ENCODE peak calls at places on chromosomes 5 and 9, in seven cellular contexts. T, N, R, F, D, Z and S are unnamed samples.

GRCh38 chr5:111772456-111772855 is 15.5 kb upstream of the NREP start:
- DNase-seq in F (no peak), D (no peak), R (no peak), T (no peak), N (no peak), Z (no peak), S (no peak)

GRCh38 chr5:56817306-56817986 is 2.1 kb downstream of the MAP3K1 start:
- DNase-seq in N (no peak), F (no peak), D (no peak), R (no peak), T (no peak), Z (no peak), S (no peak)

GRCh38 chr9:96040591-96041461 is 165.3 kb downstream of the ERCC6L2 start:
- DNase-seq in N (no peak), T (peak; percentile 54), Z (no peak), D (no peak), R (no peak), F (no peak), S (no peak)

GRCh38 chr9:74858753-74859414 is 28.8 kb downstream of the TRPM6 start:
- DNase-seq in N (no peak), D (no peak), F (no peak), R (peak; percentile 18), T (no peak), Z (no peak), S (no peak)

GRCh38 chr5:102857090-102857818 is 102.1 kb downstream of the PAM start:
- DNase-seq in N (no peak), F (no peak), Z (no peak), D (peak; percentile 27), R (no peak), T (peak; percentile 22), S (peak; percentile 20)

GRCh38 chr5:157748740-157749461 is 5.4 kb downstream of the LSM11 start:
- DNase-seq in N (no peak), F (peak; percentile 66), T (no peak), D (peak; percentile 92), R (peak; percentile 70), Z (no peak), S (peak; percentile 81)

GRCh38 chr5:39891376-39891775 is 466.6 kb upstream of the DAB2 start:
- DNase-seq in N (no peak), D (peak; percentile 44), Z (no peak), R (peak; percentile 5), T (no peak), F (no peak), S (peak; percentile 94)

GRCh38 chr9:682633-683508 is 158.6 kb upstream of the DMRT1 start:
- DNase-seq in T (peak; percentile 92), F (no peak), N (no peak), D (peak; percentile 28), R (peak; percentile 90), Z (peak; percentile 91), S (peak; percentile 34)

GRCh38 chr9:135049460-135049859 is 38.0 kb upstream of the OLFM1 start:
- DNase-seq in T (no peak), D (no peak), N (no peak), R (no peak), F (no peak), Z (no peak), S (no peak)

GRCh38 chr9:137084526-137084925 is 2.3 kb upstream of the MAN1B1 start:
- DNase-seq in T (no peak), Z (no peak), R (peak; percentile 80), F (no peak), D (no peak), N (no peak), S (no peak)

GRCh38 chr9:92771309-92771708 is 6.7 kb upstream of the BICD2 start:
- DNase-seq in D (no peak), T (no peak), R (peak; percentile 88), N (no peak), F (no peak), Z (no peak), S (no peak)

GRCh38 chr9:110583237-110583636 is 3.7 kb upstream of the SVEP1 start:
- DNase-seq in Z (no peak), F (no peak), T (no peak), R (peak; percentile 46), N (no peak), D (peak; percentile 67), S (peak; percentile 65)

GRCh38 chr5:68490401-68490800 is 274.8 kb downstream of the PIK3R1 start:
- DNase-seq in T (no peak), Z (no peak), R (no peak), N (no peak), F (no peak), D (no peak), S (no peak)

GRCh38 chr9:12640021-12640587 is 53.1 kb upstream of the TYRP1 start:
- DNase-seq in R (peak; percentile 73), Z (no peak), F (peak; percentile 9), T (peak; percentile 52), N (no peak), D (peak; percentile 80), S (peak; percentile 77)

GRCh38 chr5:180105827-180106312 is 34.3 kb upstream of the RNF130 start:
- DNase-seq in T (no peak), N (no peak), F (no peak), Z (no peak), R (no peak), D (peak; percentile 20), S (peak; percentile 71)

GRCh38 chr9:36985061-36985768 is 48.9 kb downstream of the PAX5 start:
- DNase-seq in F (no peak), N (no peak), D (no peak), T (no peak), Z (no peak), R (no peak), S (no peak)

GRCh38 chr9:3865373-3865772 is 339.6 kb upstream of the RFX3 start:
- DNase-seq in N (no peak), R (peak; percentile 77), T (no peak), F (no peak), Z (no peak), D (peak; percentile 74), S (peak; percentile 22)

GRCh38 chr9:7570107-7570720 is 229.4 kb downstream of the DMAC1 start:
- DNase-seq in D (peak; percentile 61), F (no peak), N (peak; percentile 42), R (peak; percentile 70), Z (no peak), T (peak; percentile 59), S (peak; percentile 57)

GRCh38 chr9:84166828-84167400 is 173.6 kb downstream of the SLC28A3 start:
- DNase-seq in F (no peak), N (no peak), Z (no peak), T (no peak), R (no peak), D (no peak), S (no peak)

GRCh38 chr5:171428168-171428658 is 8.8 kb downstream of the FGF18 start:
- DNase-seq in R (no peak), D (no peak), T (no peak), F (no peak), Z (no peak), N (no peak), S (no peak)

GRCh38 chr9:13485068-13485596 is 205.6 kb upstream of the MPDZ start:
- DNase-seq in D (peak; percentile 95), Z (no peak), F (no peak), T (peak; percentile 41), N (no peak), R (peak; percentile 86), S (peak; percentile 96)

GRCh38 chr5:72005676-72006075 is 101.6 kb upstream of the MAP1B start:
- DNase-seq in F (no peak), N (no peak), Z (no peak), D (no peak), T (no peak), R (no peak), S (no peak)

GRCh38 chr9:114592356-114592755 is 4.8 kb downstream of the ATP6V1G1 start:
- DNase-seq in F (no peak), Z (no peak), N (peak; percentile 31), D (peak; percentile 25), T (peak; percentile 22), R (peak; percentile 86), S (peak; percentile 26)

GRCh38 chr5:135153661-135154060 is 119.6 kb upstream of the PITX1 start:
- DNase-seq in N (no peak), R (peak; percentile 95), F (no peak), Z (no peak), D (no peak), T (no peak), S (no peak)

GRCh38 chr9:105392531-105392930 is 55.3 kb upstream of the FSD1L start:
- DNase-seq in Z (no peak), F (no peak), D (no peak), T (no peak), R (no peak), N (no peak), S (no peak)

GRCh38 chr5:163248333-163248732 is 189.1 kb upstream of the CCNG1 start:
- DNase-seq in Z (peak; percentile 58), R (no peak), T (peak; percentile 24), N (no peak), F (no peak), D (no peak), S (no peak)

GRCh38 chr5:154479160-154479943 is 1.3 kb upstream of the HAND1 start:
- DNase-seq in D (no peak), F (no peak), N (no peak), Z (no peak), R (no peak), T (no peak), S (no peak)

DNA sequence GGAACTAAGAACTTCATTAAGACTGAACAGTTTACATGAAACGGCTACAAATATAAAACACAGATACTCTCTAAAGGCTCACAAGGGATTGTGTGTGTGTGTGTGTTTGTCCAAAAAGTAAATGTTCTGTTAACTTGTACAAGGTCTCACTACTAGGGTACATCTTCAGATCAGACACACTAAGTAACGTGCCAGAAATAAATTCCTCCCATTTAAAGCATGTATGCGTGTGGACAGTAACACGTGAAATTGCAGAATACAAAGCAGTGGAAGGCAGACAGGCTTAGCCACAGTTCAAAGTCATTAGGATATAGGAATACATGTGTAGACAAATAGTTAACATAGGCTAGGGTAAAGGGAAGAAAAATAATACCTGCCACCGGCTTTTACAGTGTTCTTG is 1.8 kb downstream of the BNC2 start:
- DNase-seq in N (no peak), D (peak; percentile 49), T (no peak), Z (no peak), R (no peak), F (no peak), S (peak; percentile 54)
- H3K4me3 ChIP-seq in N (no peak overlapping the region), D (peak overlapping the region; percentile 85), T (no peak overlapping the region), Z (no peak overlapping the region), R (no peak overlapping the region), F (peak overlapping the region; percentile 85), S (peak overlapping the region; percentile 85)

GRCh38 chr5:126366199-126366560 is 57.0 kb upstream of the GRAMD2B start:
- DNase-seq in Z (no peak), N (no peak), T (no peak), D (no peak), R (peak; percentile 33), F (no peak), S (no peak)
- TF ChIP-seq CTCF in Z (no peak), N (no peak), T (no peak), D (no peak), R (no peak), F (no peak), S (no peak)

GRCh38 chr9:128097156-128098016 is 29.4 kb downstream of the SLC25A25 start:
- DNase-seq in F (no peak), T (no peak), R (no peak), D (no peak), Z (no peak), N (no peak), S (no peak)
- H3K4me3 ChIP-seq in F (peak overlapping the region; percentile 33), T (no peak overlapping the region), R (no peak overlapping the region), D (peak overlapping the region; percentile 70), Z (peak overlapping the region; percentile 9), N (no peak overlapping the region), S (no peak overlapping the region)

DNA sequence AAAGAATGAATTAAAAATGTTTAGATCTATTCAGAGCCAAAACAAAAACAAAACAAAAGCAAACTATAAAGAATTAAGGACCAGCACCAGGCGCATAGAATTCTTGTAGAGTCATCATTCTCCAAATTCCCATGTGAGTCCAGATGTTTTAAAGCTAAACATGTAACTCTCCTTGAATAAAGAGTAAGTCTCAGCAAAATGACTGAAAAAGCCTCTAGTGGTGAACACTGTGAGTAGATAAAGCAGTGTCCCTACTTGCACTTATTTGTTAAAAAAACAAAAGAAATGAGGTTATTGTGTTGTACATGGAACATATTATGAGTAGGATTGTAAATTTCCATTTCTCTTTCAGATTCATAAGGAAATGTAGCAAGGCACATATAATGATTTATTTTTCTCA is 44.0 kb downstream of the NNT start:
- DNase-seq in F (no peak), T (no peak), R (no peak), D (peak; percentile 30), N (no peak), Z (no peak), S (peak; percentile 31)
- TF ChIP-seq CTCF in F (no peak), T (no peak), R (no peak), D (peak; percentile 28), N (no peak), Z (no peak), S (peak; percentile 18)